ENCODE peak calls at places on chromosomes 2 and 18, in four cellular contexts. R is HepG2, N is K562, O is H1. B is an unnamed sample.

GRCh38 chr2:171595456-171595855 is 73.2 kb downstream of the CYBRD1 start:
- DNase-seq in O (no peak), R (no peak), N (no peak), B (no peak)

GRCh38 chr2:180743412-180743811 is 237.0 kb upstream of the UBE2E3 start:
- DNase-seq in R (no peak), O (no peak), N (no peak), B (no peak)

GRCh38 chr18:68177807-68178702 is 536.9 kb downstream of the TMX3 start:
- DNase-seq in O (no peak), R (peak; percentile 74), N (no peak), B (no peak)

GRCh38 chr2:95312543-95313205 is 15.5 kb downstream of the KCNIP3 start:
- DNase-seq in N (no peak), R (no peak), O (no peak), B (no peak)

GRCh38 chr2:26528870-26529269 is 50.9 kb upstream of the OTOF start:
- DNase-seq in R (no peak), O (no peak), N (no peak), B (no peak)

GRCh38 chr18:3104190-3105054 is 91.5 kb upstream of the LPIN2 start:
- DNase-seq in R (no peak), N (no peak), O (no peak), B (no peak)

GRCh38 chr2:31380243-31380642 is 34.3 kb downstream of the XDH start:
- DNase-seq in O (no peak), N (no peak), R (no peak), B (no peak)

GRCh38 chr18:28365406-28365805 is 188.5 kb upstream of the CDH2 start:
- DNase-seq in O (no peak), R (no peak), N (no peak), B (no peak)

GRCh38 chr18:62328775-62329525 is 3.8 kb downstream of the TNFRSF11A start:
- DNase-seq in O (no peak), N (no peak), R (no peak), B (no peak)

GRCh38 chr2:237134831-237135230 is 49.1 kb downstream of the COPS8 start:
- DNase-seq in O (no peak), N (no peak), R (no peak), B (no peak)

GRCh38 chr2:64114063-64114911 is 29.9 kb downstream of the PELI1 start:
- DNase-seq in N (no peak), R (no peak), O (no peak), B (peak; percentile 56)

GRCh38 chr2:57806449-57806968 is 240.1 kb upstream of the VRK2 start:
- DNase-seq in O (no peak), R (no peak), N (no peak), B (no peak)

GRCh38 chr2:201854221-201854801 is 48.0 kb downstream of the CDK15 start:
- DNase-seq in R (no peak), O (no peak), N (no peak), B (no peak)

GRCh38 chr18:34886162-34886561 is 155.1 kb upstream of the MAPRE2 start:
- DNase-seq in N (no peak), R (no peak), O (no peak), B (no peak)

GRCh38 chr2:227398684-227399398 is 11.1 kb upstream of the SCYGR1 start:
- DNase-seq in O (no peak), N (no peak), R (no peak), B (no peak)

GRCh38 chr2:227394403-227394802 is 6.7 kb upstream of the SCYGR1 start:
- DNase-seq in R (no peak), O (no peak), N (no peak), B (no peak)

GRCh38 chr2:227397562-227397961 is 9.8 kb upstream of the SCYGR1 start:
- DNase-seq in O (no peak), N (no peak), R (no peak), B (no peak)

GRCh38 chr2:227390468-227391256 is 2.9 kb upstream of the SCYGR1 start:
- DNase-seq in O (no peak), N (no peak), R (no peak), B (no peak)

GRCh38 chr2:227395556-227395955 is 7.8 kb upstream of the SCYGR1 start:
- DNase-seq in R (no peak), N (no peak), O (no peak), B (no peak)
- TF ChIP-seq KDM1A in R (no peak), N (no peak), O (no peak), B (no peak)

GRCh38 chr2:174836345-174836999 is 72.2 kb upstream of the CHRNA1 start:
- DNase-seq in O (no peak), R (no peak), N (no peak), B (no peak)
- TF ChIP-seq SP1 in O (no peak), R (no peak), N (no peak), B (no peak)

DNA sequence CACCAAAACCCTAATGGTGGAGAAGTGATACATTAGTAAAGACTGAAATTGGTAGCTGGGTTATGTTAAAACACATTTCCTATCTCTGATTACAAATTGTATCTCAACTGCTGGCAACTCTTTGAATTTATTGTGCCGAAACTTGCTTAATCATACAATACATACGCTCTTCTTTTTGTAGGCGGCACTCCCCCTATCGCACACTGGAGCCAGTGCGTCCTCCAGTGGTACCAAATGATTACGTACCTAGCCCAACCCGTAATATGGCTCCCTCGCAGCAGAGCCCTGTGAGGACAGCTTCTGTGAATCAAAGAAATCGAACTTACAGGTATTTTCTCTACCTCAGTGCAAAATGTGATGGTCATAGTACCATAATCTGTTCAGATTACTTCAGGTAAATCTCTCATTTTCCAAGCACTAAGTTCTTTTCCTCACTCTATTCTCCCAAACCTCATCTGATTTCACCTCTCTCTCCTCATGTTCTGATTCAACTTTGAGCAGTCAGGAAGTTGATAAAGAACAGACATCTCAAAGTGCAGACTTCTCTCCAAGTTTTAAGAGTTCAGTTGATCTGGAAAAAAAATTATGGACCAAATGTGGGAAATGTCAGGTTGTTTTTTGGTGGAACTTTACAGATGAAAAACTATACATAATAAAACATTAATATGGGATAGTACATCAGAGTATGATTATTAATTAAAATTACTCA is 66.5 kb downstream of the ABI2 start:
- DNase-seq in R (no peak), N (peak; percentile 27), O (no peak), B (no peak)
- TF ChIP-seq KDM1A in R (no peak), N (no peak), O (no peak), B (no peak)

GRCh38 chr2:207166039-207166348 is 246 bp upstream of the KLF7 start:
- DNase-seq in R (peak; percentile 94), O (peak; percentile 99), N (peak; percentile 90), B (peak; percentile 95)

GRCh38 chr2:207167129-207167923 is 1.6 kb upstream of the KLF7 start:
- DNase-seq in O (no peak), N (no peak), R (peak; percentile 23), B (no peak)

GRCh38 chr2:207163815-207164747 is 1.7 kb downstream of the KLF7 start:
- DNase-seq in R (peak; percentile 37), O (no peak), N (no peak), B (no peak)

GRCh38 chr2:207166349-207167128 is 791 bp upstream of the KLF7 start:
- DNase-seq in O (peak; percentile 41), R (peak; percentile 32), N (peak; percentile 35), B (no peak)

DNA sequence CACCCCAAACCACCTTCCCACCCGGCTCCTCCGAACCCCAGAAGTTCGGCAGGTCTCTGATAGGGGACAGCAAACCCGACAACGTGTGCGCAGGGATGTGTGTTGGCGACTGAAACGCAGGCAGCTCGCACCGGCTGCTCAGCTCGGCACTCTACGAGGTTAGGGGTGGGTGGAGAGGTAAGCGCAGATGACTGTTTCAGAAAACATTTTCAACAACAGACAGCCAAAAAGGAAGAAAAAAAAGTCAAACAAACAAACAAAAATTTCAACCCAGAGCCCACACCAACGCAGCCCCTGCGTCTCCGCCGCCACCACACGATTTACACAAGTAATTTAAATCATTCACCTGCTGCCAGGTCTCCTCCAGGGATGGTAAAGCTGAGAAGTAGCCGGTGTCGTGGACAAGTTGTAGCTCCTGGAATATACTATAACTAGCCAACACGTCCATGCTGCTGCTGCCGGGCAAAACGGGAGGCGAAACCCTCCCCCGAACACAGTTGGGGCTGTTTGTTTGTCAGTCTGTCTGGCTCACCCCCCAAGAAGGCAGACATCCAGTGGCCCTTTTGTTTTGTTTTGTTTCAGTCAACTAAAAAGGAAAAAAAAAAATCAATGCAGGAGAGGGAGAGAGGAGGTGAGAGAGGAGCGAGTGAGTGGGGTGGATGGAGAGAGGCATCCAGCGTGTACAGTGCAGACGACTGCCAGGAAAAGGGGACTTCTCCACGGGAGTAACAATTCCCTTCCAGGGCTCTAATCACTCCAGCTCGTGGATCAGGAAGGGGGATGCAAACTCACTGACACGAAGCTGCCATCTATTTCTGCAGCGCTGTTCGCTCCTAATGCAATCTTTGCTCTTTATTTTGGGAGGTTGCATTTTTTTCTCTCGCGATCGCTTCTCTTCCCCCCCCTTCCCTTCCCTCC is at the start of gene KLF7:
- DNase-seq in R (no peak), N (no peak), O (no peak), B (no peak)
- TF ChIP-seq SP1 in R (no peak), N (peak; percentile 6), O (no peak), B (no peak)

GRCh38 chr2:70161069-70161534 is 29.7 kb downstream of the C2orf42 start:
- DNase-seq in R (no peak), N (no peak), O (no peak), B (peak; percentile 99)
- TF ChIP-seq KDM1A in R (no peak), N (no peak), O (no peak), B (no peak)

DNA sequence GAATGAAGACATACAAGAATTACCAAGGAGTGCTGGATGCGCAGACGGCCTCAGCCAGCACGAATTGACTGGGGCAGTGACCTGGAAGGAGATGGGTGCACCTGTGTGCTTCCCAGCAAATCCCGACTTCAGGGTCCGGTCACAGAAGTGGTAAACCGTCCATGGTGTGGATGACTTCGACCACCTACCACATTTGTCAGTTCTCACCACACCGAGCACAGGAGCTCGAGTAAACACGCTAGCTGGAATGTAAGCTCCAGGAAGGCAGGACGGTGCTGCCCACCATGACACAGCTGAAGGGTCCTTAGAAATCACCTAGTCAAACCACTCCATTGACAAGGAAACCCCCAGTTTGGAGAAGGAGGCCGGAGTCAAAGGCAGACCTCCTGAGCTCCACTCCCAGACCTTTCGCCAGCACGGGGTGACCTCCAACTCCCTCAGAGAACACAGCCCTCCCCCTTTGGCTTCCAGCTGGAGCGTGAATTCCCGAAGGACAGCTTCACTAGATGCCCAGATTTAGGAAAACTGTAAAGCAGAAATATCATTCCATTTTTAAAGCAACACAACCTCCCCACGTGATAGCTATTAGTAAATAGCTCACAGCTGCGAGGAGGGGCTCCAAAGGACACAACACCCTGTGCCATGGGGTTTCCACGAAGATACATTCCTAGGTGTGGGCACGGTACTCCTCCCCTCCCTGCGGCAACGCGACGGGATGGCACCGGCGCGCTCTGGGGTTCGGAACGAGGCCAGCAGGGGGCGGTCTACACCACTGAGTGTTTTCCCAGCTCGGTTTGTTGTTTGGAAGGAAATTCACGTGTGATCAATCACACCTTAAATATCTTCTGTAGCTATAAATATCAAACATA is 34.1 kb upstream of the GNAL start:
- DNase-seq in O (peak; percentile 13), R (no peak), N (peak; percentile 72), B (no peak)
- TF ChIP-seq SP1 in O (no peak), R (no peak), N (no peak), B (no peak)

B was measured in GM12878.